ENCODE peak calls at places on chromosomes 12 and 14, in seven cellular contexts. One of them, this sample, is unnamed.

GRCh38 chr12:53743277-53744129 is 8.3 kb downstream of the CISTR start:
- DNase-seq in CD8-positive, alpha-beta memory T cell: peak; percentile 14
- DNase-seq in IMR-90: peak; percentile 48
- DNase-seq in psoas muscle: peak; percentile 69
- DNase-seq in naive thymus-derived CD4-positive, alpha-beta T cell: peak; percentile 54
- DNase-seq in tibial nerve: no peak
- DNase-seq in mesendoderm: peak; percentile 76
- DNase-seq in this sample: peak; percentile 95

GRCh38 chr14:55136868-55137785 is 8.1 kb downstream of the LGALS3 start:
- DNase-seq in CD8-positive, alpha-beta memory T cell: no peak
- DNase-seq in naive thymus-derived CD4-positive, alpha-beta T cell: no peak
- DNase-seq in psoas muscle: peak; percentile 74
- DNase-seq in tibial nerve: peak; percentile 73
- DNase-seq in IMR-90: peak; percentile 88
- DNase-seq in mesendoderm: no peak
- DNase-seq in this sample: no peak

GRCh38 chr12:53756300-53757094 is 4.7 kb upstream of the CISTR start:
- DNase-seq in psoas muscle: no peak
- DNase-seq in tibial nerve: no peak
- DNase-seq in IMR-90: no peak
- DNase-seq in CD8-positive, alpha-beta memory T cell: no peak
- DNase-seq in mesendoderm: no peak
- DNase-seq in naive thymus-derived CD4-positive, alpha-beta T cell: no peak
- DNase-seq in this sample: no peak

GRCh38 chr12:95173392-95174251 is 43.6 kb downstream of the FGD6 start:
- DNase-seq in IMR-90: peak; percentile 91
- DNase-seq in CD8-positive, alpha-beta memory T cell: no peak
- DNase-seq in tibial nerve: peak; percentile 78
- DNase-seq in psoas muscle: peak; percentile 69
- DNase-seq in naive thymus-derived CD4-positive, alpha-beta T cell: no peak
- DNase-seq in mesendoderm: peak; percentile 33
- DNase-seq in this sample: no peak

GRCh38 chr12:102879144-102879763 is 37.8 kb downstream of the PAH start:
- DNase-seq in tibial nerve: peak; percentile 69
- DNase-seq in IMR-90: peak; percentile 6
- DNase-seq in psoas muscle: peak; percentile 57
- DNase-seq in mesendoderm: peak; percentile 89
- DNase-seq in naive thymus-derived CD4-positive, alpha-beta T cell: no peak
- DNase-seq in CD8-positive, alpha-beta memory T cell: no peak
- DNase-seq in this sample: peak; percentile 69

GRCh38 chr12:2411586-2412304 is 359.0 kb downstream of the CACNA1C start:
- DNase-seq in IMR-90: no peak
- DNase-seq in naive thymus-derived CD4-positive, alpha-beta T cell: no peak
- DNase-seq in psoas muscle: peak; percentile 21
- DNase-seq in mesendoderm: peak; percentile 17
- DNase-seq in tibial nerve: no peak
- DNase-seq in CD8-positive, alpha-beta memory T cell: no peak
- DNase-seq in this sample: peak; percentile 76

GRCh38 chr12:30145351-30146017 is 361.7 kb upstream of the TMTC1 start:
- DNase-seq in psoas muscle: no peak
- DNase-seq in naive thymus-derived CD4-positive, alpha-beta T cell: no peak
- DNase-seq in mesendoderm: no peak
- DNase-seq in tibial nerve: no peak
- DNase-seq in CD8-positive, alpha-beta memory T cell: no peak
- DNase-seq in IMR-90: no peak
- DNase-seq in this sample: no peak

GRCh38 chr12:12798480-12798879 is 13.0 kb downstream of the APOLD1 start:
- DNase-seq in psoas muscle: no peak
- DNase-seq in tibial nerve: no peak
- DNase-seq in naive thymus-derived CD4-positive, alpha-beta T cell: no peak
- DNase-seq in mesendoderm: no peak
- DNase-seq in CD8-positive, alpha-beta memory T cell: no peak
- DNase-seq in IMR-90: no peak
- DNase-seq in this sample: no peak

GRCh38 chr12:18643673-18644072 is 94.1 kb downstream of the PLCZ1 start:
- DNase-seq in tibial nerve: no peak
- DNase-seq in psoas muscle: no peak
- DNase-seq in naive thymus-derived CD4-positive, alpha-beta T cell: no peak
- DNase-seq in IMR-90: peak; percentile 86
- DNase-seq in mesendoderm: no peak
- DNase-seq in CD8-positive, alpha-beta memory T cell: no peak
- DNase-seq in this sample: no peak

GRCh38 chr12:52054838-52055741 is 3.8 kb downstream of the NR4A1 start:
- DNase-seq in psoas muscle: no peak
- DNase-seq in CD8-positive, alpha-beta memory T cell: no peak
- DNase-seq in mesendoderm: no peak
- DNase-seq in tibial nerve: no peak
- DNase-seq in IMR-90: peak; percentile 44
- DNase-seq in naive thymus-derived CD4-positive, alpha-beta T cell: no peak
- DNase-seq in this sample: peak; percentile 43

GRCh38 chr12:24798335-24798734 is 150.6 kb downstream of the BCAT1 start:
- DNase-seq in tibial nerve: no peak
- DNase-seq in IMR-90: no peak
- DNase-seq in CD8-positive, alpha-beta memory T cell: no peak
- DNase-seq in naive thymus-derived CD4-positive, alpha-beta T cell: no peak
- DNase-seq in mesendoderm: no peak
- DNase-seq in psoas muscle: no peak
- DNase-seq in this sample: no peak

GRCh38 chr14:102905116-102906108 is 17.1 kb upstream of the AMN start:
- DNase-seq in CD8-positive, alpha-beta memory T cell: no peak
- DNase-seq in IMR-90: no peak
- DNase-seq in naive thymus-derived CD4-positive, alpha-beta T cell: no peak
- DNase-seq in tibial nerve: no peak
- DNase-seq in psoas muscle: no peak
- DNase-seq in mesendoderm: no peak
- DNase-seq in this sample: peak; percentile 33

GRCh38 chr14:23561873-23562821 is 5.4 kb downstream of the AP1G2 start:
- DNase-seq in naive thymus-derived CD4-positive, alpha-beta T cell: no peak
- DNase-seq in IMR-90: no peak
- DNase-seq in psoas muscle: no peak
- DNase-seq in mesendoderm: no peak
- DNase-seq in tibial nerve: no peak
- DNase-seq in CD8-positive, alpha-beta memory T cell: no peak
- DNase-seq in this sample: no peak

GRCh38 chr12:132710062-132710421 is 600 bp upstream of the PGAM5 start:
- DNase-seq in IMR-90: no peak
- DNase-seq in naive thymus-derived CD4-positive, alpha-beta T cell: no peak
- DNase-seq in mesendoderm: no peak
- DNase-seq in tibial nerve: no peak
- DNase-seq in CD8-positive, alpha-beta memory T cell: no peak
- DNase-seq in psoas muscle: no peak
- DNase-seq in this sample: no peak

GRCh38 chr14:101122114-101122854 is 218.8 kb upstream of the RTL1 start:
- DNase-seq in naive thymus-derived CD4-positive, alpha-beta T cell: peak; percentile 13
- DNase-seq in mesendoderm: no peak
- DNase-seq in CD8-positive, alpha-beta memory T cell: no peak
- DNase-seq in IMR-90: no peak
- DNase-seq in tibial nerve: peak; percentile 4
- DNase-seq in psoas muscle: peak; percentile 49
- DNase-seq in this sample: peak; percentile 19

GRCh38 chr12:42557586-42558172 is 31.9 kb downstream of the PRICKLE1 start:
- DNase-seq in naive thymus-derived CD4-positive, alpha-beta T cell: no peak
- DNase-seq in CD8-positive, alpha-beta memory T cell: no peak
- DNase-seq in tibial nerve: no peak
- DNase-seq in psoas muscle: no peak
- DNase-seq in IMR-90: peak; percentile 34
- DNase-seq in mesendoderm: no peak
- DNase-seq in this sample: no peak

GRCh38 chr12:125773033-125773432 is 707.8 kb downstream of the AACS start:
- DNase-seq in mesendoderm: peak; percentile 90
- DNase-seq in psoas muscle: no peak
- DNase-seq in CD8-positive, alpha-beta memory T cell: no peak
- DNase-seq in IMR-90: no peak
- DNase-seq in naive thymus-derived CD4-positive, alpha-beta T cell: no peak
- DNase-seq in tibial nerve: peak; percentile 13
- DNase-seq in this sample: peak; percentile 73

GRCh38 chr12:116882742-116883141 is 1.5 kb upstream of the HRK start:
- DNase-seq in tibial nerve: no peak
- DNase-seq in mesendoderm: peak; percentile 69
- DNase-seq in psoas muscle: no peak
- DNase-seq in CD8-positive, alpha-beta memory T cell: no peak
- DNase-seq in IMR-90: peak; percentile 61
- DNase-seq in naive thymus-derived CD4-positive, alpha-beta T cell: no peak
- DNase-seq in this sample: peak; percentile 59

GRCh38 chr12:15393037-15393436 is 70.7 kb downstream of the PTPRO start:
- DNase-seq in IMR-90: no peak
- DNase-seq in CD8-positive, alpha-beta memory T cell: no peak
- DNase-seq in naive thymus-derived CD4-positive, alpha-beta T cell: no peak
- DNase-seq in tibial nerve: no peak
- DNase-seq in psoas muscle: no peak
- DNase-seq in mesendoderm: no peak
- DNase-seq in this sample: no peak

GRCh38 chr14:42715316-42715715 is 1108.6 kb downstream of the LRFN5 start:
- DNase-seq in psoas muscle: no peak
- DNase-seq in tibial nerve: no peak
- DNase-seq in mesendoderm: no peak
- DNase-seq in IMR-90: peak; percentile 50
- DNase-seq in CD8-positive, alpha-beta memory T cell: no peak
- DNase-seq in naive thymus-derived CD4-positive, alpha-beta T cell: no peak
- DNase-seq in this sample: no peak
- H3K36me3 ChIP-seq in psoas muscle: no peaks in the 10 kb centered on the region
- H3K36me3 ChIP-seq in tibial nerve: no peaks in the 10 kb centered on the region
- H3K36me3 ChIP-seq in mesendoderm: no peaks in the 10 kb centered on the region
- H3K36me3 ChIP-seq in IMR-90: no peaks in the 10 kb centered on the region
- H3K36me3 ChIP-seq in CD8-positive, alpha-beta memory T cell: no peaks in the 10 kb centered on the region
- H3K36me3 ChIP-seq in naive thymus-derived CD4-positive, alpha-beta T cell: no peaks in the 10 kb centered on the region
- H3K36me3 ChIP-seq in this sample: no peaks in the 10 kb centered on the region

DNA sequence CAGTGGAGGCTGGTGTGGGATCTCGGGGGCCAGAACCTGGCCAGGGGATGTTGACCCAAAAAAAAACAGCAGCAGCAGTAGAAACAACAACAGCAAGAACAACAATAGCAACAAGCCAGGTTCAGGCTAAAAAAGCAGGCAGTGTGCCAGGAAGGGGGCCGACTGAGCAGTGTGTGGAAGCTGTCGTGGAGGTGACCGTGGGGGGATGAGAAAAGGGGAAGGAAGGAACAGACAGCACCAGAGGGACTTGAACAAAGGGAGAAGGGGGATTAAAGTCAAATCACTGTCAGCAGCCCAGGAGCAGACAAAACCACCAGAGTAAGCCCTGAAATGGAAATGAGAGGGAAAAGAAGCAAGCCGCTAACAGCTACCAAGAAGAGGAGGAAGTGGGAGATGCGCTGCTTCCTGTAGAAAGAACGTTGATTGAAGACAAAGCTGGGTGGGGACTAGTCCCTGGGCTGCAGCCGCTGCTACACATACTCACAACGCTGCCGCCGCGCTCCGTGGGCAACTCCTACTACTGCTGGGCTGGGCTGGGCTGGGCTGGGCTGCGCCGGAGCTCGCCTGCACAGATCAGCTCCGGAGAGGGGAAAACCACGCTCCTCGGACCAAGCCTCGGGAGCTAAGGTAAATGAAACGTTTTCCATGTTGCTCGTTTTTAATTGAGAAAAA is at the start of gene GNG2:
- DNase-seq in CD8-positive, alpha-beta memory T cell: peak; percentile 75
- DNase-seq in naive thymus-derived CD4-positive, alpha-beta T cell: peak; percentile 74
- DNase-seq in tibial nerve: peak; percentile 79
- DNase-seq in mesendoderm: peak; percentile 83
- DNase-seq in IMR-90: peak; percentile 75
- DNase-seq in psoas muscle: peak; percentile 86
- DNase-seq in this sample: peak; percentile 60
- H3K4me3 ChIP-seq in CD8-positive, alpha-beta memory T cell: peak within 1 kb of the TSS; percentile 98
- H3K4me3 ChIP-seq in naive thymus-derived CD4-positive, alpha-beta T cell: peak within 1 kb of the TSS; percentile 65
- H3K4me3 ChIP-seq in tibial nerve: peak within 1 kb of the TSS; percentile 57
- H3K4me3 ChIP-seq in mesendoderm: peak within 1 kb of the TSS; percentile 66
- H3K4me3 ChIP-seq in IMR-90: peak within 1 kb of the TSS; percentile 63
- H3K4me3 ChIP-seq in psoas muscle: peak within 1 kb of the TSS; percentile 61
- H3K4me3 ChIP-seq in this sample: peak within 1 kb of the TSS; percentile 29

GRCh38 chr14:36671149-36671548 is 9.5 kb downstream of the PAX9 start:
- DNase-seq in psoas muscle: no peak
- DNase-seq in naive thymus-derived CD4-positive, alpha-beta T cell: no peak
- DNase-seq in IMR-90: no peak
- DNase-seq in tibial nerve: no peak
- DNase-seq in CD8-positive, alpha-beta memory T cell: no peak
- DNase-seq in mesendoderm: no peak
- DNase-seq in this sample: no peak
- H3K27me3 ChIP-seq in psoas muscle: peaks cover 69% of the 10 kb centered on the region
- H3K27me3 ChIP-seq in naive thymus-derived CD4-positive, alpha-beta T cell: no peaks in the 10 kb centered on the region
- H3K27me3 ChIP-seq in IMR-90: peaks cover 16% of the 10 kb centered on the region
- H3K27me3 ChIP-seq in tibial nerve: peaks cover 83% of the 10 kb centered on the region
- H3K27me3 ChIP-seq in CD8-positive, alpha-beta memory T cell: peaks cover 1% of the 10 kb centered on the region
- H3K27me3 ChIP-seq in mesendoderm: peaks cover 6% of the 10 kb centered on the region
- H3K27me3 ChIP-seq in this sample: peaks cover 47% of the 10 kb centered on the region

DNA sequence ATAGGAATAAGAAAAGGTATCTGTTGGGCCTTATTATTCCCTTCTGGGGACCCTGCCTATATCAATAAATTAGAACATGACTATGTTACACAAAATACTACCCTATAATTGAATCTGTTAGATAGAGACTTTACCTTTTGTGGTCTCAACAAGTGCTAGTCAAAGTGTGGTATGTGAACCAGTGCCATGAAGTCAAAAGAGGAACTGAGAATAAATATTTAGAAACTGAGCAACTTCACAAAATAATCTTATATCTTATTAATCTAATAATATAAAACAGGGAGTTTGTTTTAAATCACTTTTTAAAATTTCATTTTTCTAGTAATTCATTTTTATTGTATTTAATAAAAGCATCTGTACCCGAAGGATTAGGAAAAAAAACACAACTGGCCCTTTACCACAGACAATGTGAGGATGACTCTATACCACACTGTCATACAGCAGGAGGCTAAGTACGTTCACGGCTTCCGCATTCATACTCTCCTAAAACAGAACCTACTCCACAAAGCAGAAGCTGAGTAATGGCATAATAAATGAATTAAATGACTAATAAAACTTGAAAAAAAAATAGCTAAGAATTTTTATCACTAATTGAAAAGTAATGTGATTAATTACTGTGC is 42.1 kb downstream of the SEC23A start:
- DNase-seq in tibial nerve: no peak
- DNase-seq in IMR-90: no peak
- DNase-seq in psoas muscle: no peak
- DNase-seq in mesendoderm: no peak
- DNase-seq in naive thymus-derived CD4-positive, alpha-beta T cell: no peak
- DNase-seq in CD8-positive, alpha-beta memory T cell: no peak
- DNase-seq in this sample: no peak
- H3K36me3 ChIP-seq in tibial nerve: peaks cover 92% of the 10 kb centered on the region
- H3K36me3 ChIP-seq in IMR-90: peaks cover 38% of the 10 kb centered on the region
- H3K36me3 ChIP-seq in psoas muscle: peaks cover 7% of the 10 kb centered on the region
- H3K36me3 ChIP-seq in mesendoderm: peaks cover 13% of the 10 kb centered on the region
- H3K36me3 ChIP-seq in naive thymus-derived CD4-positive, alpha-beta T cell: peaks cover 7% of the 10 kb centered on the region
- H3K36me3 ChIP-seq in CD8-positive, alpha-beta memory T cell: peaks cover 30% of the 10 kb centered on the region
- H3K36me3 ChIP-seq in this sample: peaks cover 19% of the 10 kb centered on the region

This sample was measured in H7.